ENCODE peak calls at places on chromosomes 1 and 21, in seven cellular contexts. One of them, this sample, is unnamed.
A peak's percentile ranks its signal among the peaks of the same experiment; 100 is the strongest.

GRCh38 chr1:941588-942383 is 17.3 kb downstream of the NOC2L start:
- DNase-seq in activated naive CD8-positive, alpha-beta T cell treated with anti-CD3 and anti-CD28 coated beads, Interleukin-2, amount 50 U/mL, for 16 hours: no peak
- DNase-seq in activated gamma-delta T cell treated with anti-CD3 and anti-CD28 coated beads, Interleukin-2, amount 50 U/mL, for 16 hours: no peak
- DNase-seq in activated CD4-positive, alpha-beta T cell treated with anti-CD3 and anti-CD28 coated beads for 36 hours: peak; percentile 56
- DNase-seq in GM12891: peak; percentile 85
- DNase-seq in MM.1S: peak; percentile 44
- DNase-seq in CD8-positive, alpha-beta T cell: no peak
- DNase-seq in this sample: no peak

GRCh38 chr1:104072915-104073371 is 323.2 kb downstream of the AMY1C start:
- DNase-seq in MM.1S: no peak
- DNase-seq in activated CD4-positive, alpha-beta T cell treated with anti-CD3 and anti-CD28 coated beads for 36 hours: no peak
- DNase-seq in activated naive CD8-positive, alpha-beta T cell treated with anti-CD3 and anti-CD28 coated beads, Interleukin-2, amount 50 U/mL, for 16 hours: no peak
- DNase-seq in activated gamma-delta T cell treated with anti-CD3 and anti-CD28 coated beads, Interleukin-2, amount 50 U/mL, for 16 hours: no peak
- DNase-seq in GM12891: no peak
- DNase-seq in CD8-positive, alpha-beta T cell: no peak
- DNase-seq in this sample: no peak

GRCh38 chr1:40535732-40536131 is 4.3 kb downstream of the ZNF684 start:
- DNase-seq in MM.1S: no peak
- DNase-seq in activated CD4-positive, alpha-beta T cell treated with anti-CD3 and anti-CD28 coated beads for 36 hours: no peak
- DNase-seq in activated naive CD8-positive, alpha-beta T cell treated with anti-CD3 and anti-CD28 coated beads, Interleukin-2, amount 50 U/mL, for 16 hours: no peak
- DNase-seq in activated gamma-delta T cell treated with anti-CD3 and anti-CD28 coated beads, Interleukin-2, amount 50 U/mL, for 16 hours: no peak
- DNase-seq in GM12891: no peak
- DNase-seq in CD8-positive, alpha-beta T cell: no peak
- DNase-seq in this sample: no peak

GRCh38 chr1:54069792-54070548 is 16.6 kb downstream of the TCEANC2 start:
- DNase-seq in activated CD4-positive, alpha-beta T cell treated with anti-CD3 and anti-CD28 coated beads for 36 hours: no peak
- DNase-seq in MM.1S: peak; percentile 70
- DNase-seq in activated naive CD8-positive, alpha-beta T cell treated with anti-CD3 and anti-CD28 coated beads, Interleukin-2, amount 50 U/mL, for 16 hours: no peak
- DNase-seq in activated gamma-delta T cell treated with anti-CD3 and anti-CD28 coated beads, Interleukin-2, amount 50 U/mL, for 16 hours: no peak
- DNase-seq in CD8-positive, alpha-beta T cell: no peak
- DNase-seq in GM12891: no peak
- DNase-seq in this sample: no peak

GRCh38 chr1:240987928-240988327 is 369.1 kb downstream of the RGS7 start:
- DNase-seq in activated gamma-delta T cell treated with anti-CD3 and anti-CD28 coated beads, Interleukin-2, amount 50 U/mL, for 16 hours: no peak
- DNase-seq in CD8-positive, alpha-beta T cell: no peak
- DNase-seq in activated CD4-positive, alpha-beta T cell treated with anti-CD3 and anti-CD28 coated beads for 36 hours: no peak
- DNase-seq in GM12891: no peak
- DNase-seq in activated naive CD8-positive, alpha-beta T cell treated with anti-CD3 and anti-CD28 coated beads, Interleukin-2, amount 50 U/mL, for 16 hours: no peak
- DNase-seq in MM.1S: no peak
- DNase-seq in this sample: no peak

GRCh38 chr1:53851571-53852282 is 13.6 kb upstream of the NDC1 start:
- DNase-seq in GM12891: no peak
- DNase-seq in activated CD4-positive, alpha-beta T cell treated with anti-CD3 and anti-CD28 coated beads for 36 hours: no peak
- DNase-seq in CD8-positive, alpha-beta T cell: no peak
- DNase-seq in MM.1S: no peak
- DNase-seq in activated gamma-delta T cell treated with anti-CD3 and anti-CD28 coated beads, Interleukin-2, amount 50 U/mL, for 16 hours: no peak
- DNase-seq in activated naive CD8-positive, alpha-beta T cell treated with anti-CD3 and anti-CD28 coated beads, Interleukin-2, amount 50 U/mL, for 16 hours: no peak
- DNase-seq in this sample: no peak

GRCh38 chr21:15840406-15840805 is 110.6 kb downstream of the USP25 start:
- DNase-seq in GM12891: no peak
- DNase-seq in activated naive CD8-positive, alpha-beta T cell treated with anti-CD3 and anti-CD28 coated beads, Interleukin-2, amount 50 U/mL, for 16 hours: no peak
- DNase-seq in CD8-positive, alpha-beta T cell: no peak
- DNase-seq in activated CD4-positive, alpha-beta T cell treated with anti-CD3 and anti-CD28 coated beads for 36 hours: no peak
- DNase-seq in activated gamma-delta T cell treated with anti-CD3 and anti-CD28 coated beads, Interleukin-2, amount 50 U/mL, for 16 hours: no peak
- DNase-seq in MM.1S: no peak
- DNase-seq in this sample: no peak

GRCh38 chr1:184802739-184803492 is 48.3 kb upstream of the EDEM3 start:
- DNase-seq in GM12891: no peak
- DNase-seq in activated CD4-positive, alpha-beta T cell treated with anti-CD3 and anti-CD28 coated beads for 36 hours: no peak
- DNase-seq in activated gamma-delta T cell treated with anti-CD3 and anti-CD28 coated beads, Interleukin-2, amount 50 U/mL, for 16 hours: no peak
- DNase-seq in CD8-positive, alpha-beta T cell: no peak
- DNase-seq in activated naive CD8-positive, alpha-beta T cell treated with anti-CD3 and anti-CD28 coated beads, Interleukin-2, amount 50 U/mL, for 16 hours: no peak
- DNase-seq in MM.1S: peak; percentile 5
- DNase-seq in this sample: no peak

GRCh38 chr1:164092603-164093353 is 466.2 kb upstream of the PBX1 start:
- DNase-seq in MM.1S: no peak
- DNase-seq in activated CD4-positive, alpha-beta T cell treated with anti-CD3 and anti-CD28 coated beads for 36 hours: peak; percentile 44
- DNase-seq in GM12891: no peak
- DNase-seq in activated naive CD8-positive, alpha-beta T cell treated with anti-CD3 and anti-CD28 coated beads, Interleukin-2, amount 50 U/mL, for 16 hours: no peak
- DNase-seq in CD8-positive, alpha-beta T cell: no peak
- DNase-seq in activated gamma-delta T cell treated with anti-CD3 and anti-CD28 coated beads, Interleukin-2, amount 50 U/mL, for 16 hours: no peak
- DNase-seq in this sample: peak; percentile 17

GRCh38 chr1:168582690-168583325 is 6.4 kb downstream of the XCL1 start:
- DNase-seq in CD8-positive, alpha-beta T cell: no peak
- DNase-seq in activated gamma-delta T cell treated with anti-CD3 and anti-CD28 coated beads, Interleukin-2, amount 50 U/mL, for 16 hours: no peak
- DNase-seq in MM.1S: no peak
- DNase-seq in activated naive CD8-positive, alpha-beta T cell treated with anti-CD3 and anti-CD28 coated beads, Interleukin-2, amount 50 U/mL, for 16 hours: no peak
- DNase-seq in activated CD4-positive, alpha-beta T cell treated with anti-CD3 and anti-CD28 coated beads for 36 hours: no peak
- DNase-seq in GM12891: no peak
- DNase-seq in this sample: no peak

GRCh38 chr1:47963568-47963973 is 33.6 kb downstream of the TRABD2B start:
- DNase-seq in GM12891: no peak
- DNase-seq in MM.1S: no peak
- DNase-seq in activated gamma-delta T cell treated with anti-CD3 and anti-CD28 coated beads, Interleukin-2, amount 50 U/mL, for 16 hours: no peak
- DNase-seq in CD8-positive, alpha-beta T cell: no peak
- DNase-seq in activated naive CD8-positive, alpha-beta T cell treated with anti-CD3 and anti-CD28 coated beads, Interleukin-2, amount 50 U/mL, for 16 hours: no peak
- DNase-seq in activated CD4-positive, alpha-beta T cell treated with anti-CD3 and anti-CD28 coated beads for 36 hours: no peak
- DNase-seq in this sample: no peak

GRCh38 chr1:87963566-87963965 is 634.9 kb downstream of the LMO4 start:
- DNase-seq in activated CD4-positive, alpha-beta T cell treated with anti-CD3 and anti-CD28 coated beads for 36 hours: no peak
- DNase-seq in CD8-positive, alpha-beta T cell: no peak
- DNase-seq in activated gamma-delta T cell treated with anti-CD3 and anti-CD28 coated beads, Interleukin-2, amount 50 U/mL, for 16 hours: no peak
- DNase-seq in GM12891: no peak
- DNase-seq in activated naive CD8-positive, alpha-beta T cell treated with anti-CD3 and anti-CD28 coated beads, Interleukin-2, amount 50 U/mL, for 16 hours: no peak
- DNase-seq in MM.1S: no peak
- DNase-seq in this sample: no peak

GRCh38 chr1:224435318-224435763 is 744 bp upstream of the WDR26 start:
- DNase-seq in CD8-positive, alpha-beta T cell: no peak
- DNase-seq in MM.1S: peak; percentile 56
- DNase-seq in activated naive CD8-positive, alpha-beta T cell treated with anti-CD3 and anti-CD28 coated beads, Interleukin-2, amount 50 U/mL, for 16 hours: no peak
- DNase-seq in activated gamma-delta T cell treated with anti-CD3 and anti-CD28 coated beads, Interleukin-2, amount 50 U/mL, for 16 hours: no peak
- DNase-seq in activated CD4-positive, alpha-beta T cell treated with anti-CD3 and anti-CD28 coated beads for 36 hours: peak; percentile 49
- DNase-seq in GM12891: no peak
- DNase-seq in this sample: peak; percentile 60

GRCh38 chr1:175889044-175889443 is 145.6 kb upstream of the TNR start:
- DNase-seq in activated CD4-positive, alpha-beta T cell treated with anti-CD3 and anti-CD28 coated beads for 36 hours: no peak
- DNase-seq in activated gamma-delta T cell treated with anti-CD3 and anti-CD28 coated beads, Interleukin-2, amount 50 U/mL, for 16 hours: no peak
- DNase-seq in MM.1S: no peak
- DNase-seq in CD8-positive, alpha-beta T cell: no peak
- DNase-seq in activated naive CD8-positive, alpha-beta T cell treated with anti-CD3 and anti-CD28 coated beads, Interleukin-2, amount 50 U/mL, for 16 hours: no peak
- DNase-seq in GM12891: no peak
- DNase-seq in this sample: no peak

GRCh38 chr1:96981181-96981580 is 259.6 kb downstream of the PTBP2 start:
- DNase-seq in CD8-positive, alpha-beta T cell: no peak
- DNase-seq in activated gamma-delta T cell treated with anti-CD3 and anti-CD28 coated beads, Interleukin-2, amount 50 U/mL, for 16 hours: no peak
- DNase-seq in MM.1S: no peak
- DNase-seq in activated CD4-positive, alpha-beta T cell treated with anti-CD3 and anti-CD28 coated beads for 36 hours: no peak
- DNase-seq in activated naive CD8-positive, alpha-beta T cell treated with anti-CD3 and anti-CD28 coated beads, Interleukin-2, amount 50 U/mL, for 16 hours: no peak
- DNase-seq in GM12891: no peak
- DNase-seq in this sample: no peak

GRCh38 chr1:153849487-153850185 is 73.1 kb downstream of the GATAD2B start:
- DNase-seq in MM.1S: peak; percentile 78
- DNase-seq in activated gamma-delta T cell treated with anti-CD3 and anti-CD28 coated beads, Interleukin-2, amount 50 U/mL, for 16 hours: no peak
- DNase-seq in activated naive CD8-positive, alpha-beta T cell treated with anti-CD3 and anti-CD28 coated beads, Interleukin-2, amount 50 U/mL, for 16 hours: no peak
- DNase-seq in CD8-positive, alpha-beta T cell: peak; percentile 31
- DNase-seq in activated CD4-positive, alpha-beta T cell treated with anti-CD3 and anti-CD28 coated beads for 36 hours: peak; percentile 59
- DNase-seq in GM12891: no peak
- DNase-seq in this sample: peak; percentile 56

GRCh38 chr1:234656981-234657651 is 47.1 kb upstream of the IRF2BP2 start:
- DNase-seq in activated naive CD8-positive, alpha-beta T cell treated with anti-CD3 and anti-CD28 coated beads, Interleukin-2, amount 50 U/mL, for 16 hours: no peak
- DNase-seq in activated CD4-positive, alpha-beta T cell treated with anti-CD3 and anti-CD28 coated beads for 36 hours: peak; percentile 47
- DNase-seq in MM.1S: peak; percentile 11
- DNase-seq in GM12891: no peak
- DNase-seq in activated gamma-delta T cell treated with anti-CD3 and anti-CD28 coated beads, Interleukin-2, amount 50 U/mL, for 16 hours: no peak
- DNase-seq in CD8-positive, alpha-beta T cell: no peak
- DNase-seq in this sample: peak; percentile 54

GRCh38 chr1:236284291-236284711 is 2.5 kb upstream of the ERO1B start:
- DNase-seq in activated CD4-positive, alpha-beta T cell treated with anti-CD3 and anti-CD28 coated beads for 36 hours: peak; percentile 57
- DNase-seq in activated naive CD8-positive, alpha-beta T cell treated with anti-CD3 and anti-CD28 coated beads, Interleukin-2, amount 50 U/mL, for 16 hours: no peak
- DNase-seq in activated gamma-delta T cell treated with anti-CD3 and anti-CD28 coated beads, Interleukin-2, amount 50 U/mL, for 16 hours: no peak
- DNase-seq in CD8-positive, alpha-beta T cell: no peak
- DNase-seq in MM.1S: no peak
- DNase-seq in GM12891: no peak
- DNase-seq in this sample: peak; percentile 62